ENCODE peak calls at places on chromosome 7, in nine cellular contexts. K is amygdala; X is stomach; G is GM12891; B is lower leg skin; F is Right ventricle myocardium superior; E is Caco-2; T is CD8-positive, alpha-beta T cell; L is AG20443. R is an unnamed sample.
A peak's percentile ranks its signal among the peaks of the same experiment; 100 is the strongest.

GRCh38 chr7:149856-150636 is 42.3 kb upstream of the FAM20C start:
- DNase-seq in B (peak; percentile 92), X (peak; percentile 45), T (peak; percentile 10), L (no peak), K (no peak), E (peak; percentile 71), F (peak; percentile 72), G (no peak), R (peak; percentile 65)

GRCh38 chr7:128929201-128929808 is 8.4 kb upstream of the IRF5 start:
- DNase-seq in X (no peak), G (no peak), E (peak; percentile 29), L (no peak), B (no peak), T (no peak), K (no peak), F (peak; percentile 22), R (no peak)

GRCh38 chr7:34900891-34901493 is 136.3 kb downstream of the DPY19L1 start:
- DNase-seq in X (no peak), L (no peak), K (no peak), F (peak; percentile 64), E (no peak), B (peak; percentile 78), T (no peak), G (peak; percentile 14), R (no peak)

GRCh38 chr7:55964261-55964801 is at the start of gene NIPSNAP2:
- DNase-seq in E (peak; percentile 63), B (no peak), X (peak; percentile 64), K (no peak), L (peak; percentile 94), G (peak; percentile 79), T (peak; percentile 24), F (peak; percentile 72), R (peak; percentile 70)

GRCh38 chr7:146027243-146027642 is 89.4 kb upstream of the CNTNAP2 start:
- DNase-seq in X (no peak), G (no peak), T (no peak), B (no peak), K (no peak), L (no peak), E (no peak), F (no peak), R (no peak)

GRCh38 chr7:156932006-156932405 is 17.5 kb upstream of the NOM1 start:
- DNase-seq in X (no peak), K (no peak), T (no peak), B (no peak), G (no peak), F (no peak), E (no peak), L (no peak), R (no peak)

GRCh38 chr7:110043514-110043913 is 1047.4 kb upstream of the LRRN3 start:
- DNase-seq in T (no peak), X (no peak), B (no peak), L (no peak), K (no peak), F (no peak), E (no peak), G (no peak), R (no peak)

GRCh38 chr7:24851791-24852190 is 94.5 kb upstream of the GSDME start:
- DNase-seq in B (no peak), F (no peak), K (no peak), X (no peak), L (no peak), E (peak; percentile 38), T (no peak), G (no peak), R (no peak)

GRCh38 chr7:131196808-131197207 is 130.9 kb upstream of the MKLN1 start:
- DNase-seq in T (no peak), X (no peak), G (no peak), B (no peak), L (peak; percentile 49), K (no peak), E (no peak), F (no peak), R (no peak)

GRCh38 chr7:16791071-16791470 is 13.7 kb downstream of the AGR2 start:
- DNase-seq in E (no peak), B (no peak), K (no peak), G (no peak), F (no peak), X (no peak), T (no peak), L (no peak), R (no peak)

GRCh38 chr7:66768865-66769832 is 28.6 kb downstream of the RABGEF1 start:
- DNase-seq in K (no peak), L (no peak), E (no peak), X (no peak), T (no peak), B (no peak), G (no peak), F (no peak), R (no peak)

GRCh38 chr7:103794424-103794823 is 195.0 kb downstream of the RELN start:
- DNase-seq in L (no peak), K (no peak), F (no peak), X (no peak), G (no peak), E (no peak), T (no peak), B (no peak), R (no peak)

GRCh38 chr7:5743803-5744202 is 37.7 kb downstream of the RNF216 start:
- DNase-seq in X (no peak), T (no peak), E (no peak), G (no peak), L (no peak), F (no peak), K (no peak), B (no peak), R (no peak)

GRCh38 chr7:39429421-39429820 is 136.8 kb upstream of the YAE1 start:
- DNase-seq in G (no peak), E (no peak), X (no peak), T (no peak), F (no peak), K (no peak), B (no peak), L (no peak), R (no peak)

GRCh38 chr7:2030475-2031456 is 202.0 kb downstream of the MAD1L1 start:
- DNase-seq in G (no peak), B (peak; percentile 68), X (no peak), T (no peak), E (peak; percentile 21), F (peak; percentile 34), K (no peak), L (no peak), R (no peak)

GRCh38 chr7:103851357-103851756 is 138.1 kb downstream of the RELN start:
- DNase-seq in E (no peak), F (no peak), T (no peak), G (no peak), X (no peak), B (no peak), L (peak; percentile 10), K (no peak), R (no peak)

GRCh38 chr7:53500076-53500475 is 464.6 kb downstream of the POM121L12 start:
- DNase-seq in K (no peak), E (no peak), B (no peak), F (no peak), T (no peak), L (no peak), G (no peak), X (no peak), R (no peak)

R was measured in hypothalamus.